ENCODE peak calls at places on chromosomes 4 and X, in four cellular contexts. I is K562, G is HepG2, V is keratinocyte. J is an unnamed sample.

GRCh38 chrX:70030242-70030823 is 19.4 kb downstream of the AWAT2 start:
- DNase-seq in I (peak; percentile 47), G (peak; percentile 7), V (no peak), J (peak; percentile 69)

GRCh38 chr4:1225272-1226166 is 23.4 kb downstream of the CTBP1 start:
- DNase-seq in I (no peak), G (no peak), V (no peak), J (no peak)

GRCh38 chrX:15167826-15168225 is 102.1 kb downstream of the ASB9 start:
- DNase-seq in I (no peak), G (no peak), V (no peak), J (no peak)

GRCh38 chr4:4625488-4625887 is 83.6 kb upstream of the STX18 start:
- DNase-seq in I (no peak), G (no peak), V (no peak), J (no peak)

GRCh38 chrX:50114113-50114512 is 86.7 kb downstream of the AKAP4 start:
- DNase-seq in I (no peak), G (peak; percentile 24), V (no peak), J (no peak)

GRCh38 chr4:88989990-88990389 is 67.0 kb downstream of the FAM13A start:
- DNase-seq in I (no peak), G (no peak), V (no peak), J (no peak)

GRCh38 chrX:150508461-150509367 is 59.7 kb upstream of the MTM1 start:
- DNase-seq in I (no peak), G (no peak), V (no peak), J (no peak)

GRCh38 chrX:6990552-6991193 is 156.8 kb upstream of the STS start:
- DNase-seq in I (no peak), G (no peak), V (no peak), J (no peak)

GRCh38 chr4:184962125-184962638 is 56.1 kb upstream of the HELT start:
- DNase-seq in I (no peak), G (no peak), V (no peak), J (no peak)

GRCh38 chrX:101009086-101009485 is 39.6 kb downstream of the ARL13A start:
- DNase-seq in I (no peak), G (no peak), V (no peak), J (no peak)

GRCh38 chr4:125951275-125951887 is 636.6 kb downstream of the FAT4 start:
- DNase-seq in I (no peak), G (no peak), V (no peak), J (no peak)

GRCh38 chr4:95572304-95572991 is 23.7 kb upstream of the UNC5C start:
- DNase-seq in I (no peak), G (no peak), V (no peak), J (peak; percentile 72)

GRCh38 chr4:54539500-54540029 is 118.2 kb upstream of the KIT start:
- DNase-seq in I (peak; percentile 26), G (peak; percentile 6), V (no peak), J (no peak)

GRCh38 chrX:41381685-41382084 is 47.7 kb downstream of the DDX3X start:
- DNase-seq in I (peak; percentile 15), G (peak; percentile 89), V (no peak), J (peak; percentile 90)

GRCh38 chrX:14026121-14026520 is 3.6 kb downstream of the GEMIN8 start:
- DNase-seq in I (no peak), G (no peak), V (no peak), J (no peak)

GRCh38 chrX:116194649-116195048 is 24.1 kb downstream of the AGTR2 start:
- DNase-seq in I (no peak), G (no peak), V (no peak), J (peak; percentile 53)

GRCh38 chrX:154486052-154486395 is 391 bp downstream of the UBL4A start:
- DNase-seq in I (no peak), G (no peak), V (no peak), J (no peak)

GRCh38 chr4:153267013-153267412 is 62.8 kb downstream of the TRIM2 start:
- DNase-seq in I (no peak), G (no peak), V (no peak), J (no peak)

GRCh38 chrX:24619647-24620046 is 27.5 kb downstream of the PCYT1B start:
- DNase-seq in I (no peak), G (peak; percentile 36), V (no peak), J (peak; percentile 80)

GRCh38 chr4:142248946-142249345 is 597.2 kb downstream of the INPP4B start:
- DNase-seq in I (no peak), G (no peak), V (no peak), J (peak; percentile 65)

GRCh38 chr4:148126825-148127224 is 315.4 kb downstream of the NR3C2 start:
- DNase-seq in I (no peak), G (no peak), V (no peak), J (no peak)

GRCh38 chr4:77821775-77822174 is 2.6 kb upstream of the CNOT6L start:
- DNase-seq in I (no peak), G (no peak), V (no peak), J (no peak)

DNA sequence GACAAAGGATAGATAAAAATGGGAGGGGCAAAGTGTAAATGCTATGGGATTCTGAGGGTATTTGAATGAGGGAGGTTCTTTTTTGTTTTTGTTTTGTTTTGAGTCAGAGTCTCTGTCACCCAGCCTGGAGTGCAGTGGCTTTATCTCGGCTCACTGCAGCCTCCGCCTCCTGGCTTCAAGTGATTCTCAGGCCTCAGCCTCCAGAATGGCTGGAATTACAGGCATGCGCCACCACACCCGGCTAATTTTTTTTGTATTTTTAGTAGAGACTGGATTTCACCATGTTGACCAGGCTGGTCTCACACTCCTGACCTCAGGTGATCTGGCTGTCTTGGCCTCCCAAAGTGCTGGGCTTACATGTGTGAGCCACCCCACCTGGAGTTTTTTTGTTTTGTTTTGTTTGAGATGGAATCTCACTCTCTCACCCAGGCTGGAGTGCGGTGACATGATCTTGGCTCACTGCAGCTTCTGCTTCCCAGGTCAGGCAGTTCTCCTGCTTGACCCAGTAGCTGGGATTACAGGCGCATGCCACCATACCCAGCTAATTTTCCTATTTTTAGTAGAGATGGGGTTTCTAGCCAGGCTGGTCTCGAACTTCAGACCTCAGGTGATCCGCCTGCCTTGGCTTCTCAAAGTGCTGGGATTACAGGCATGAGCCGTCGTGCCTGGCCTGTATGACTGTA is 9.0 kb downstream of the UBE2K start:
- DNase-seq in I (no peak), G (no peak), V (no peak), J (no peak)
- H3K9ac ChIP-seq in I (no peak overlapping the region), G (no peak overlapping the region), V (no peak overlapping the region), J (no peak overlapping the region)

GRCh38 chr4:7297374-7297773 is 105.0 kb downstream of the SORCS2 start:
- DNase-seq in I (no peak), G (no peak), V (no peak), J (no peak)

GRCh38 chr4:7299908-7300710 is 107.8 kb downstream of the SORCS2 start:
- DNase-seq in I (no peak), G (no peak), V (no peak), J (no peak)

GRCh38 chr4:7299051-7299907 is 106.9 kb downstream of the SORCS2 start:
- DNase-seq in I (no peak), G (no peak), V (no peak), J (no peak)

GRCh38 chr4:7297881-7298280 is 105.5 kb downstream of the SORCS2 start:
- DNase-seq in I (no peak), G (no peak), V (no peak), J (no peak)

DNA sequence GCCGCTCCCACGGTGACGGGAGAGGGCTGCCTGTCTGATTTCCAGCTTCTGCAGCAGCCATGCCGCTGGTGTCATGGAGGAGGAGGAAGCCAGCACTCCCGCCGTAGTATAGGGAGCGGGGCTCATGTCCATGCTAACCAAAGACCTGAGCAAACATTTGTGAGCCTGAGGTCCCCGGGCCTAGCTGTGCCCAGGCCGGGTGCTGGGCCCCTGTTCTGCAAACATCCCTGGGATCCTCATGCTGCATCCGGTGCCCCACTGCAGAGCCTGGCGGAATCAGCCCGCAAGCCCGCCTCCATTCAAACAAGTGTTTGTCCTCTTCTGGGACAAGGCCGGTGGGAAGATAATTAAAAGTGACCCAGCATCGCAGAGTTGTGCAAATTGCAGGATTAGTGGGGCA is 106.3 kb downstream of the SORCS2 start:
- DNase-seq in I (no peak), G (no peak), V (no peak), J (no peak)
- H3K4me2 ChIP-seq in I (no peak overlapping the region), G (peak overlapping the region; percentile 23), V (no peak overlapping the region), J (no peak overlapping the region)

DNA sequence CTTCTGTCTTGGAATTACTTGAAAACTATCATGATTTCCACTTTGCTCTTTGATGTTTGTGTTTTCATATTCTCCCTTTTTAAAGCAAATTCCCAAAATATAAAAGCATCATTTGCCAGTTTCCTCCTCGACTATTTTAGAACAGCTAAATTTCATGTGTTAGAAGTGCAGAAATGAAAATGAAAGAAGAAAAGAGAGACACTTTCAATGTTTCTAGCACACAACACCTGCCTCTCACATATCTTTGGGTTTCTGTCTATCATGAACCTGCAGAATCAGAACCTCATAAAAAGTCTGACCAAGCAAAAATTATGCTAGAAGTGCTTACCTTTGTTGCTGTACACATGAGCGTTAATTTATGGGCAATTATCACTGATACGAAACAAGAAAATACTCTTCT is 1.9 kb upstream of the NEUROG2 start:
- DNase-seq in I (no peak), G (no peak), V (no peak), J (no peak)
- TF ChIP-seq EZH2 in I (no peak), G (no peak), V (no peak), J (no peak)

DNA sequence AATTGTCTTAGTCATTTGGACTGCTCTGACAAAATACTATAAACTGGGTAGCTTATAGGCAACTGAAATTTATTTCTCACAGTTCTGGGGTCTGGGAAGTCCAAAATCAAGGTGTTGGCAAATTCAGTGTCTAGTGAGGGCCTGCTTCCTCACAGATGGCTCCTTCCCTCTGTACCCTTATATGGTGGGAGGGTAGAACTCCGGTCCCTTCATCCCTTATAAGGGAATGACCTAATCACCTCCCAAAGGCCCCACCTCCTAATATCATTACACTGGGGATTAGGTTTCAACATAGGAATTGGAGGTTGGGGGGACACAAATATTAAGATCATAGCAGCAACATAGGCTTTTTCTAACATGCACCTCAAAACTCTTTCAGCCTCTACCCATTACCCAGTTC is 7.3 kb upstream of the TBC1D25 start:
- DNase-seq in I (peak; percentile 5), G (no peak), V (no peak), J (no peak)
- H3K9ac ChIP-seq in I (no peak overlapping the region), G (no peak overlapping the region), V (no peak overlapping the region), J (peak overlapping the region; percentile 32)

J was measured in PC-3.